ENCODE peak calls at places on chromosomes 4 and X, in five cellular contexts. P is GM23248, F is breast epithelium, O is neural progenitor cell, B is cardiac muscle cell. J is an unnamed sample.

GRCh38 chrX:27987862-27988646 is 6.8 kb upstream of the DCAF8L1 start:
- DNase-seq in P (no peak), O (peak; percentile 13), F (no peak), B (no peak), J (no peak)

GRCh38 chr4:52200339-52200725 is 149.2 kb downstream of the SPATA18 start:
- DNase-seq in P (no peak), F (no peak), B (no peak), O (no peak), J (no peak)

GRCh38 chr4:30416547-30416946 is 303.6 kb upstream of the PCDH7 start:
- DNase-seq in O (no peak), F (no peak), P (no peak), B (no peak), J (no peak)

GRCh38 chr4:150259861-150260567 is 181.8 kb downstream of the DCLK2 start:
- DNase-seq in F (no peak), P (no peak), O (no peak), B (no peak), J (no peak)

GRCh38 chr4:77360451-77360850 is 203.4 kb downstream of the CCNG2 start:
- DNase-seq in B (no peak), P (no peak), O (peak; percentile 17), F (no peak), J (no peak)

GRCh38 chrX:30309139-30309571 is at the start of gene NR0B1:
- DNase-seq in B (peak; percentile 4), P (peak; percentile 31), O (peak; percentile 48), F (no peak), J (no peak)

GRCh38 chr4:102678695-102679335 is 82.0 kb downstream of the MANBA start:
- DNase-seq in P (no peak), B (no peak), O (no peak), F (no peak), J (peak; percentile 65)

GRCh38 chr4:2284934-2285664 is 23.2 kb upstream of the MXD4 start:
- DNase-seq in F (no peak), O (no peak), P (peak; percentile 79), B (peak; percentile 52), J (no peak)

GRCh38 chr4:27289704-27290103 is 429.1 kb downstream of the STIM2 start:
- DNase-seq in O (no peak), F (no peak), B (no peak), P (no peak), J (no peak)

GRCh38 chrX:103376118-103376978 is at the start of gene BEX3:
- DNase-seq in F (peak; percentile 34), P (peak; percentile 68), O (peak; percentile 77), B (peak; percentile 77), J (no peak)

GRCh38 chrX:93591398-93591797 is 82.0 kb downstream of the NAP1L3 start:
- DNase-seq in O (peak; percentile 24), B (no peak), F (no peak), P (peak; percentile 5), J (no peak)

GRCh38 chrX:39772057-39772832 is 325.5 kb downstream of the BCOR start:
- DNase-seq in F (no peak), P (no peak), B (peak; percentile 37), O (no peak), J (no peak)

GRCh38 chrX:19332983-19333382 is 10.7 kb upstream of the PDHA1 start:
- DNase-seq in O (no peak), F (no peak), B (peak; percentile 50), P (peak; percentile 10), J (no peak)

GRCh38 chr4:86493460-86493859 is 100.7 kb upstream of the PTPN13 start:
- DNase-seq in F (no peak), B (peak; percentile 62), O (no peak), P (peak; percentile 62), J (no peak)

GRCh38 chr4:22246816-22247215 is 269.1 kb downstream of the ADGRA3 start:
- DNase-seq in O (no peak), F (no peak), B (no peak), P (no peak), J (no peak)

DNA sequence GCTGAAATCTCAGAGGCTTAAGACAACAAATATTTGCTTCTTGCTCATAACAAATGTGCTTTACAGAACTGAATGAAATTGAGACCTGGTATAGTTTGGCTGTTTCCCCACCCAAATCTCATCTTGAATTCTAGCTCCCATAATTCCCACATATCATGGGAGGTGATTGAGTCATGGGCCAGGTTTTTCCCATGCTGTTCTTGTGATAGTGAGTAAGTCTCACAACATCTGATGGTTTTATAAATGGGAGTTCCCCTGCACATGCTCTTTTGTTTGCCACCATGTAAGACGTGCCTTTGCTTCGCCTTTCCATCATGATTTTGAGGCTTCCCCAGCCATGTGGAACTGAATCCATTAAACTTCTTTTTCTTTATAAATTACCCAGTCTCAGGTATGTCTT is 221.1 kb upstream of the DIPK2B start:
- DNase-seq in O (no peak), B (no peak), P (no peak), F (no peak), J (no peak)
- H3K27ac ChIP-seq in O (no peak overlapping the region), B (no peak overlapping the region), P (peak overlapping the region; percentile 39), F (no peak overlapping the region), J (peak overlapping the region; percentile 46)

GRCh38 chr4:74635490-74636123 is 158.7 kb downstream of the BTC start:
- DNase-seq in O (no peak), B (no peak), F (no peak), P (no peak), J (peak; percentile 53)
- H3K4me1 ChIP-seq in O (no peaks in the 10 kb centered on the region), B (no peaks in the 10 kb centered on the region), F (no peaks in the 10 kb centered on the region), P (peaks cover 28% of the 10 kb centered on the region), J (peaks cover 18% of the 10 kb centered on the region)

GRCh38 chrX:153989971-153990655 is 17.6 kb downstream of the TMEM187 start:
- DNase-seq in P (no peak), B (no peak), F (no peak), O (no peak), J (no peak)
- H3K27ac ChIP-seq in P (no peak overlapping the region), B (no peak overlapping the region), F (no peak overlapping the region), O (no peak overlapping the region), J (no peak overlapping the region)

GRCh38 chr4:127352220-127352619 is 280.5 kb upstream of the INTU start:
- DNase-seq in B (no peak), P (no peak), O (peak; percentile 42), F (no peak), J (no peak)
- H3K4me1 ChIP-seq in B (no peaks in the 10 kb centered on the region), P (no peaks in the 10 kb centered on the region), O (no peaks in the 10 kb centered on the region), F (no peaks in the 10 kb centered on the region), J (no peaks in the 10 kb centered on the region)

DNA sequence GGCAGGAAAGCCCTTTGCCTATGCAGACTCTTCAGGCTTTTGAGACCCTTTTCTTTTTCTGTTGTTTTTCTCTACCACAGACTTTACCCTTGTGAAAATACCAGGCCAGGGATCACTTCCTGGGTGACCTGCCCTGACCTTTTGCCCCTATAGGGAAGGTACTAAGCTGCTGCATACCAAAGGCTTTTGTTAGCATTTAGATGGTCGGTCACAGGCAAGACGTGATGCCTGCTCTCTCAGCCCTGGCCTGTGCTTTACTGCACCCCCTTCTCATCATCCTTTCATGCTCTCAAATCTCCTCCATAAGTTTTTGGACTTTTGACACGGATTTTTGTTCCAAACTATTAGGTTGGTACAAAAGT is 98.2 kb downstream of the ARHGAP10 start:
- DNase-seq in P (no peak), B (no peak), F (no peak), O (peak; percentile 36), J (no peak)
- H3K27ac ChIP-seq in P (no peak overlapping the region), B (peak overlapping the region; percentile 35), F (peak overlapping the region; percentile 88), O (peak overlapping the region; percentile 72), J (peak overlapping the region; percentile 43)